ENCODE peak calls at places on chromosome 13, in five cellular contexts. W is tibial nerve, N is adrenal gland, C is heart left ventricle, G is upper lobe of left lung. L is an unnamed sample.
A peak's percentile ranks its signal among the peaks of the same experiment; 100 is the strongest.

GRCh38 chr13:48086272-48086671 is 8.6 kb downstream of the MED4 start:
- DNase-seq in W (no peak), N (no peak), C (no peak), G (no peak), L (no peak)

GRCh38 chr13:106573855-106574254 is 5.9 kb upstream of the ARGLU1 start:
- DNase-seq in W (peak; percentile 62), N (peak; percentile 28), C (peak; percentile 47), G (no peak), L (no peak)

GRCh38 chr13:24495151-24495729 is 17.3 kb downstream of the PARP4 start:
- DNase-seq in W (no peak), N (no peak), C (no peak), G (no peak), L (no peak)

GRCh38 chr13:63435668-63436275 is 2020.1 kb upstream of the PCDH20 start:
- DNase-seq in W (no peak), N (no peak), C (no peak), G (no peak), L (no peak)

GRCh38 chr13:36966404-36966803 is 32.7 kb downstream of the ALG5 start:
- DNase-seq in W (no peak), N (no peak), C (no peak), G (no peak), L (no peak)

GRCh38 chr13:98221234-98221633 is 44.2 kb upstream of the RNF113B start:
- DNase-seq in W (no peak), N (no peak), C (no peak), G (no peak), L (no peak)

GRCh38 chr13:41456768-41457588 is at the start of gene RGCC:
- DNase-seq in W (peak; percentile 56), N (peak; percentile 52), C (peak; percentile 86), G (peak; percentile 99), L (peak; percentile 90)

GRCh38 chr13:111371211-111371610 is 50.8 kb downstream of the TEX29 start:
- DNase-seq in W (peak; percentile 0), N (no peak), C (no peak), G (no peak), L (no peak)

GRCh38 chr13:40776681-40777165 is 5.7 kb upstream of the MRPS31 start:
- DNase-seq in W (no peak), N (no peak), C (no peak), G (no peak), L (peak; percentile 76)

GRCh38 chr13:33751151-33751550 is 66.8 kb upstream of the RFC3 start:
- DNase-seq in W (no peak), N (no peak), C (no peak), G (no peak), L (no peak)

GRCh38 chr13:48571121-48571901 is 38.4 kb upstream of the RCBTB2 start:
- DNase-seq in W (peak; percentile 57), N (no peak), C (no peak), G (no peak), L (no peak)

GRCh38 chr13:98473135-98473791 is 103.6 kb downstream of the STK24 start:
- DNase-seq in W (no peak), N (no peak), C (peak; percentile 60), G (no peak), L (no peak)

GRCh38 chr13:45786293-45786920 is 65.1 kb downstream of the SIAH3 start:
- DNase-seq in W (no peak), N (no peak), C (no peak), G (no peak), L (no peak)

GRCh38 chr13:55673910-55674309 is 1466.8 kb upstream of the PRR20A start:
- DNase-seq in W (no peak), N (no peak), C (no peak), G (no peak), L (no peak)

GRCh38 chr13:100899720-100900316 is 225.2 kb upstream of the TMTC4 start:
- DNase-seq in W (no peak), N (no peak), C (no peak), G (no peak), L (no peak)

GRCh38 chr13:94249512-94249911 is 230.0 kb downstream of the DCT start:
- DNase-seq in W (no peak), N (no peak), C (no peak), G (no peak), L (no peak)

GRCh38 chr13:45218689-45219088 is 17.8 kb upstream of the KCTD4 start:
- DNase-seq in W (no peak), N (no peak), C (no peak), G (no peak), L (no peak)

GRCh38 chr13:68846663-68847062 is 1261.0 kb upstream of the ATXN8OS start:
- DNase-seq in W (no peak), N (no peak), C (no peak), G (no peak), L (no peak)

GRCh38 chr13:49641810-49642291 is 13.5 kb downstream of the ARL11 start:
- DNase-seq in W (peak; percentile 49), N (peak; percentile 53), C (peak; percentile 58), G (no peak), L (no peak)

GRCh38 chr13:42047561-42048322 is 706 bp upstream of the DGKH start:
- DNase-seq in W (peak; percentile 21), N (peak; percentile 36), C (peak; percentile 43), G (peak; percentile 80), L (peak; percentile 70)

GRCh38 chr13:25059166-25059565 is 36.8 kb upstream of the PABPC3 start:
- DNase-seq in W (no peak), N (no peak), C (no peak), G (no peak), L (no peak)

GRCh38 chr13:99617474-99618255 is 116.4 kb downstream of the TM9SF2 start:
- DNase-seq in W (peak; percentile 41), N (peak; percentile 40), C (peak; percentile 46), G (no peak), L (no peak)

GRCh38 chr13:111954681-111955411 is 112.1 kb upstream of the SOX1 start:
- DNase-seq in W (no peak), N (no peak), C (no peak), G (no peak), L (peak; percentile 27)

GRCh38 chr13:96771501-96772367 is 222.5 kb downstream of the OXGR1 start:
- DNase-seq in W (no peak), N (no peak), C (peak; percentile 42), G (no peak), L (no peak)

GRCh38 chr13:49046002-49046401 is 70.3 kb downstream of the FNDC3A start:
- DNase-seq in W (no peak), N (no peak), C (no peak), G (no peak), L (no peak)

GRCh38 chr13:29436721-29437250 is 158.7 kb downstream of the SLC7A1 start:
- DNase-seq in W (no peak), N (no peak), C (no peak), G (no peak), L (no peak)

DNA sequence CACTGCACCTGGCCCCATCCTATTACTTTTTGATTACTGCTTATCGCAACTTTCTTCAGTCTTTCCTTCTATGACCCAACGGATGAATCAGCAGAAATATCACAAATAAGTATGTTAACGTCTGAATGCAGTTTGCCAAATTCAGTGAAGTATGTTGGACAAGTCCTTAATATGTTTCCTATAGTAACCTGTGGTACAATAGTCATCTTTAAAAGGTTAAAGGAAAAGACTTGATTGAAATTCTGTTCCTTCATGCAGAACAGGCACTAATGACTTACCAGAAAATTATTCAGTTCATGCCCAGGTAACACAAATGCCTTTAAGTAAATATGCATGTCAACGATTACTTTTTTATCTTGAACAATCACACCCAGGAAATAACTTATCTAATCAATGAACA is 242.6 kb downstream of the KCTD12 start:
- DNase-seq in W (no peak), N (no peak), C (no peak), G (no peak), L (no peak)
- H3K4me3 ChIP-seq in W (no peak overlapping the region), N (no peak overlapping the region), C (no peak overlapping the region), G (no peak overlapping the region), L (no peak overlapping the region)

DNA sequence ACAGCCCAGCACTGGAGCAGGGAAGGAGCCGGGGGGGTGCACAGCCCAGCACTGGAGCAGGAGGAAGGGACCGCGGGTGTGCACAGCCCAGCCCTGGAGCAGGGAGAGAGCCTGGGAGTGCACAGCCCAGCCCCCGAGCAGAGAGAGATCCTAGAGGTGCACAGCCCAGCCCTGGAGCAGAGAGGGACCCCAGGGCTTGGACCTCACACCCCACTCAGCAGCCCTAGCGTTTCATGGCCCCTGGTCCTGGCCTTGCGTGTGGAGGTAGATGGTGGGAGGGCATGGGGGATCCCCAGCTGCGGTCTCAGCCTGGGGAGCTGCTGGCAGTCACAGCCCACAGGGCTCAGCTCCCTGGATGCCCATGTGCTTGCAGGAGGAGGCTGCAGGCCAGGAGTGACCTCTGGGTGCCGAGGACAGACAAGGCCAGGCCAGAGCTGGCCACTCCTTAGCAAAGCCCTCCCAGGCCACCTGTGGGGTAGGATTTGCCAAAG is 25.1 kb downstream of the GAS6 start:
- DNase-seq in W (no peak), N (no peak), C (no peak), G (no peak), L (peak; percentile 42)
- H3K4me1 ChIP-seq in W (peaks cover 44% of the 10 kb centered on the region), N (peaks cover 22% of the 10 kb centered on the region), C (peaks cover 55% of the 10 kb centered on the region), G (peaks cover 35% of the 10 kb centered on the region), L (peaks cover 5% of the 10 kb centered on the region)

GRCh38 chr13:113150545-113151365 is 7.7 kb upstream of the PROZ start:
- DNase-seq in W (no peak), N (no peak), C (peak; percentile 15), G (no peak), L (no peak)

GRCh38 chr13:113153810-113154748 is 4.4 kb upstream of the PROZ start:
- DNase-seq in W (peak; percentile 70), N (peak; percentile 88), C (peak; percentile 91), G (peak; percentile 93), L (peak; percentile 83)

GRCh38 chr13:113155201-113155600 is 3.2 kb upstream of the PROZ start:
- DNase-seq in W (no peak), N (no peak), C (no peak), G (no peak), L (no peak)

GRCh38 chr13:113151745-113152707 is 6.4 kb upstream of the PROZ start:
- DNase-seq in W (no peak), N (peak; percentile 42), C (peak; percentile 48), G (peak; percentile 46), L (no peak)

GRCh38 chr13:113152894-113153809 is 5.3 kb upstream of the PROZ start:
- DNase-seq in W (peak; percentile 23), N (peak; percentile 78), C (peak; percentile 73), G (peak; percentile 89), L (peak; percentile 29)
- TF ChIP-seq POLR2A in W (no peak), N (no peak), C (no peak), G (no peak), L (no peak)

DNA sequence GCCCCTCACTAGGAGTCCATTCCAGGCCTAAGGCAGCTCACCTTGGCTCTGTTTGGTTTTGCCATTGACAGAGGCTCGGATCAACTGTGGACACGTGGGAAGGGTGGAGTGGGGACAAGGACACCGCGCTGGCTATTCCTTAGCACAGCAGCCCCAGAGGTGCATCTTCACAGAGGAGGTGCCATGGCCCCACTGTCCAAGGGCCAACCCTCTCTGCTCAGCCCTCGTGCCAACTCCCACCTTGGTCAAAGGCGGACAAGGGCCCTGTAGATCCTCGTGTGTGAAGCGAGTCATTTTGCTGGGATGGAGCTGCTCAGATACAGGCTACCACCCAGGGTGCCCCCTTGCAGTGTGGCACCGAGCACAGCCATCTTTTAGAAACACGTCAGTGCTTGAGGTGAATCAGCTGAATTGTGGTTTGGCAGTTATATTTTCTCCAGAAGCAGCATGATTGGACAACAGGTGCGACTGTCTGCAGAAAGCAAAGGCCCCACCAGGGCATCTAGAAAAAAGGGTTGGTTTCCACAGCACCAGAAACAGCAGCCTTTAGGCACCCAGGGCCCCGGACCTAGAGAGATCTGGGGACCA is 192.1 kb upstream of the GPR12 start:
- DNase-seq in W (no peak), N (no peak), C (no peak), G (no peak), L (no peak)
- H3K4me3 ChIP-seq in W (no peak overlapping the region), N (no peak overlapping the region), C (no peak overlapping the region), G (no peak overlapping the region), L (no peak overlapping the region)

L was measured in Peyer's patch.